ENCODE peak calls at places on chromosomes 12 and 14, in five cellular contexts. B, N, T, M and G are unnamed samples.

GRCh38 chr12:13661005-13661887 is 320.2 kb downstream of the GRIN2B start:
- DNase-seq in N (no peak), M (no peak), T (no peak), B (peak), G (peak)

GRCh38 chr12:122875590-122876220 is 20.2 kb downstream of the VPS37B start:
- DNase-seq in M (no peak), N (no peak), T (peak), B (no peak), G (no peak)

GRCh38 chr14:28767239-28767850 is 758 bp downstream of the FOXG1 start:
- DNase-seq in T (no peak), B (no peak), M (no peak), N (no peak), G (no peak)

GRCh38 chr14:102538598-102539543 is 29.3 kb upstream of the ANKRD9 start:
- DNase-seq in B (no peak), N (no peak), M (no peak), T (no peak), G (no peak)

GRCh38 chr14:54768501-54768900 is 134.1 kb downstream of the GCH1 start:
- DNase-seq in T (no peak), N (no peak), B (no peak), M (no peak), G (no peak)

GRCh38 chr14:53894456-53894855 is 62.2 kb downstream of the BMP4 start:
- DNase-seq in M (no peak), N (no peak), B (no peak), T (no peak), G (no peak)

GRCh38 chr14:72745546-72745945 is 148.4 kb downstream of the DPF3 start:
- DNase-seq in N (no peak), M (no peak), T (no peak), B (no peak), G (no peak)

GRCh38 chr12:77167801-77168200 is 102.4 kb upstream of the E2F7 start:
- DNase-seq in N (no peak), B (no peak), M (no peak), T (no peak), G (no peak)

GRCh38 chr14:46582826-46583225 is 68.8 kb downstream of the RPL10L start:
- DNase-seq in B (peak), T (no peak), N (no peak), M (no peak), G (no peak)

GRCh38 chr12:112107728-112108447 is 695 bp downstream of the NAA25 start:
- DNase-seq in T (peak), N (peak), M (no peak), B (peak), G (peak)

GRCh38 chr12:67925077-67925476 is 64.2 kb upstream of the IFNG-AS1 start:
- DNase-seq in M (no peak), B (no peak), T (no peak), N (no peak), G (no peak)

GRCh38 chr12:92543359-92543758 is 159.4 kb upstream of the PLEKHG7 start:
- DNase-seq in B (no peak), T (no peak), N (no peak), M (no peak), G (no peak)

GRCh38 chr12:96912943-96913342 is 5.9 kb downstream of the NEDD1 start:
- DNase-seq in B (no peak), M (no peak), T (no peak), N (no peak), G (no peak)

GRCh38 chr12:31772186-31772585 is 43.4 kb upstream of the AMN1 start:
- DNase-seq in T (no peak), N (no peak), B (no peak), M (no peak), G (no peak)

GRCh38 chr14:38047518-38047917 is 160.2 kb upstream of the SSTR1 start:
- DNase-seq in N (no peak), T (no peak), M (no peak), B (no peak), G (no peak)

GRCh38 chr14:60509438-60510253 is 700 bp downstream of the SIX6 start:
- DNase-seq in M (no peak), N (no peak), T (no peak), B (no peak), G (no peak)

GRCh38 chr12:68559984-68560822 is 50.5 kb upstream of the RAP1B start:
- DNase-seq in M (no peak), N (no peak), T (no peak), B (peak), G (no peak)

GRCh38 chr12:77401480-77402105 is 336.2 kb upstream of the E2F7 start:
- DNase-seq in B (no peak), M (no peak), T (no peak), N (no peak), G (no peak)

GRCh38 chr14:61704554-61704953 is 9.2 kb downstream of the HIF1A start:
- DNase-seq in B (no peak), N (no peak), M (no peak), T (no peak), G (no peak)

GRCh38 chr14:89249296-89249565 is 167.8 kb downstream of the FOXN3 start:
- DNase-seq in N (no peak), T (no peak), B (no peak), M (no peak), G (no peak)

GRCh38 chr14:20632448-20632830 is 9.1 kb downstream of the OR6S1 start:
- DNase-seq in N (no peak), B (peak), M (no peak), T (no peak), G (no peak)

GRCh38 chr12:76503957-76504356 is 55.6 kb downstream of the OSBPL8 start:
- DNase-seq in B (no peak), M (no peak), T (no peak), N (no peak), G (no peak)

GRCh38 chr14:104433401-104434213 is 146.0 kb upstream of the C14orf180 start:
- DNase-seq in B (no peak), N (peak), M (no peak), T (peak), G (no peak)

GRCh38 chr12:43241971-43242370 is 310.0 kb downstream of the ADAMTS20 start:
- DNase-seq in M (no peak), T (no peak), N (no peak), B (no peak), G (no peak)

GRCh38 chr14:41000350-41000749 is 606.3 kb upstream of the LRFN5 start:
- DNase-seq in B (peak), T (no peak), N (no peak), M (no peak), G (no peak)

GRCh38 chr14:60642790-60643397 is 6.4 kb downstream of the SIX1 start:
- DNase-seq in B (no peak), N (no peak), M (no peak), T (peak), G (no peak)

GRCh38 chr14:76651410-76652055 is 109.7 kb upstream of the VASH1 start:
- DNase-seq in B (no peak), N (no peak), M (no peak), T (peak), G (no peak)

GRCh38 chr14:61838661-61839060 is 76.4 kb downstream of the SNAPC1 start:
- DNase-seq in T (no peak), N (no peak), B (no peak), M (no peak), G (no peak)